ENCODE peak calls at places on chromosomes 2 and 18, in four cellular contexts. F, H, Y and L are unnamed samples.

GRCh38 chr2:43050866-43051265 is 175.5 kb downstream of the ZFP36L2 start:
- DNase-seq in F (no peak), H (no peak), Y (no peak), L (no peak)

GRCh38 chr2:109482371-109482841 is 131.4 kb downstream of the SEPTIN10 start:
- DNase-seq in H (no peak), Y (no peak), F (no peak), L (no peak)

GRCh38 chr2:112185131-112185530 is 46.9 kb downstream of the FBLN7 start:
- DNase-seq in F (no peak), Y (no peak), H (no peak), L (no peak)

GRCh38 chr2:9416962-9417316 is 6.4 kb downstream of the ITGB1BP1 start:
- DNase-seq in H (no peak), F (no peak), Y (no peak), L (no peak)

GRCh38 chr2:22634167-22634566 is 750.8 kb upstream of the KLHL29 start:
- DNase-seq in Y (no peak), F (no peak), H (no peak), L (no peak)

GRCh38 chr2:241065355-241065803 is 36.7 kb downstream of the MTERF4 start:
- DNase-seq in Y (no peak), F (no peak), H (no peak), L (peak; percentile 27)

GRCh38 chr2:237464757-237465391 is 22.2 kb upstream of the MLPH start:
- DNase-seq in H (no peak), Y (no peak), F (no peak), L (no peak)

GRCh38 chr2:128579825-128580224 is 261.2 kb upstream of the HS6ST1 start:
- DNase-seq in F (no peak), Y (no peak), H (no peak), L (no peak)

GRCh38 chr2:11933854-11934253 is 187.4 kb downstream of the LPIN1 start:
- DNase-seq in F (no peak), Y (no peak), H (peak; percentile 43), L (no peak)

GRCh38 chr18:26307161-26307773 is 81.0 kb downstream of the TAF4B start:
- DNase-seq in F (no peak), Y (peak; percentile 35), H (peak; percentile 24), L (peak; percentile 44)

GRCh38 chr2:40256649-40257048 is 195.2 kb downstream of the SLC8A1 start:
- DNase-seq in F (peak; percentile 51), Y (peak; percentile 12), H (no peak), L (no peak)

GRCh38 chr2:239285071-239285931 is 115.5 kb downstream of the HDAC4 start:
- DNase-seq in H (no peak), Y (peak; percentile 54), F (no peak), L (peak; percentile 37)

GRCh38 chr18:76467371-76468190 is 27.5 kb downstream of the ZNF516 start:
- DNase-seq in Y (no peak), H (no peak), F (no peak), L (no peak)

GRCh38 chr2:182732736-182733135 is 16.7 kb downstream of the DNAJC10 start:
- DNase-seq in Y (no peak), H (no peak), F (no peak), L (no peak)

GRCh38 chr2:235978022-235978421 is 190.2 kb downstream of the GBX2 start:
- DNase-seq in H (no peak), Y (no peak), F (no peak), L (no peak)

GRCh38 chr2:133452561-133452960 is 115.7 kb downstream of the NCKAP5 start:
- DNase-seq in Y (no peak), F (no peak), H (no peak), L (no peak)

GRCh38 chr2:1460851-1461418 is 47.7 kb downstream of the TPO start:
- DNase-seq in H (no peak), F (no peak), Y (no peak), L (no peak)

GRCh38 chr2:42430188-42430587 is 63.6 kb downstream of the KCNG3 start:
- DNase-seq in F (no peak), Y (no peak), H (no peak), L (no peak)

GRCh38 chr2:99680946-99681345 is 191.1 kb upstream of the REV1 start:
- DNase-seq in F (no peak), H (no peak), Y (no peak), L (no peak)

DNA sequence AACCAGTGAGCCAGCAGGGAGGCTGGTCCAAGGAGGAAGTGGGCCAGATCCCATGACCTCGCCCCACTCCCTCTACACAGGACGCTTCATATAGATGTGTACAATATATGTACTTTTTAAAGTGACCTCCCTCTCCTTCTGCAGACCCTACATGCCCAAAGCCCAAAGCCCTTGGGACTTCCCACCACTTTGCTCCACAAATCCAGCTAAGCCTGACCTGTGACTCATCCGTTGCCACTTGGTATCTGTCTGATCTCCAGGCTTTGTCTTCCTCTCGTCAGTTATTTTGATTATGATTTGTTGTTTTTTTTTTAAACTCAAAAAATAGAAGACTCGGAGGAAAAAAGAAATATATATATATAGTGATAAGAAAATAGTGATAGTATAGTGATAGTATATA is 470.8 kb downstream of the KCNJ3 start:
- DNase-seq in F (no peak), Y (no peak), H (no peak), L (no peak)
- TF ChIP-seq HDAC6 in F (no peak), Y (no peak), H (no peak), L (no peak)

DNA sequence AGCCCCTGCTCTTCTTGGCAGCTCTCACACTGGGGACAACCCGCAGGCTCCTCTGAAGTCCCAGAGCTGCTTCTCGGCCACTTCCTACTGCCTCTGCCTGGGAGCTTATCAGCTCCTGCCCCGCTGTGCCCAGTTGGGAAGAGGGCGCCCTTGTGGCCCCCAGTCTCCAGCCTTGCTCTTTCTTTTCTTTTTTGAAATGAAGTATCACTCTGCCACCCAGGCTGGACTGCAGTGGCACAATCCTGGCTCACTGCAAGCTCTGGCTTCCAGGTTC is 20.6 kb upstream of the ALPI start:
- DNase-seq in Y (no peak), F (no peak), H (no peak), L (no peak)
- TF ChIP-seq JUND in Y (no peak), F (no peak), H (no peak), L (no peak)

GRCh38 chr18:57959278-57959677 is 84.7 kb upstream of the NEDD4L start:
- DNase-seq in H (no peak), Y (peak; percentile 66), F (no peak), L (no peak)
- TF ChIP-seq HDAC6 in H (no peak), Y (no peak), F (no peak), L (no peak)

DNA sequence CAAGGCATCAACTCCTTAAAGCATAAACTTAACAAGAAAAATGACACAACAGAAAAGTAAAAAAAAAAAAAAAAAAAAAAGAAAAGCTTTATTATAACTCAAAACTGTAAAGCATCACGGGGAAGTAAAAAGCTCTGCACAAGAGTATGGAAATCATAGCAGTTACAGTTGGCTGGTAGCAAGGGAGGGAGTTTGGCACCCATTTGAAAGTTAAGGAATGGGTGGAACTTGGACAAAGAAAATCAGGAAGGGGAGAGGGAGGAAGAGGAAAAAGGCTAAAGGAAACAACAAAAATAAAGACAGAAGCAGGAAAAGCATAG is 8.6 kb downstream of the KLF7 start:
- DNase-seq in H (no peak), F (no peak), Y (no peak), L (no peak)
- TF ChIP-seq JUND in H (no peak), F (no peak), Y (no peak), L (no peak)

DNA sequence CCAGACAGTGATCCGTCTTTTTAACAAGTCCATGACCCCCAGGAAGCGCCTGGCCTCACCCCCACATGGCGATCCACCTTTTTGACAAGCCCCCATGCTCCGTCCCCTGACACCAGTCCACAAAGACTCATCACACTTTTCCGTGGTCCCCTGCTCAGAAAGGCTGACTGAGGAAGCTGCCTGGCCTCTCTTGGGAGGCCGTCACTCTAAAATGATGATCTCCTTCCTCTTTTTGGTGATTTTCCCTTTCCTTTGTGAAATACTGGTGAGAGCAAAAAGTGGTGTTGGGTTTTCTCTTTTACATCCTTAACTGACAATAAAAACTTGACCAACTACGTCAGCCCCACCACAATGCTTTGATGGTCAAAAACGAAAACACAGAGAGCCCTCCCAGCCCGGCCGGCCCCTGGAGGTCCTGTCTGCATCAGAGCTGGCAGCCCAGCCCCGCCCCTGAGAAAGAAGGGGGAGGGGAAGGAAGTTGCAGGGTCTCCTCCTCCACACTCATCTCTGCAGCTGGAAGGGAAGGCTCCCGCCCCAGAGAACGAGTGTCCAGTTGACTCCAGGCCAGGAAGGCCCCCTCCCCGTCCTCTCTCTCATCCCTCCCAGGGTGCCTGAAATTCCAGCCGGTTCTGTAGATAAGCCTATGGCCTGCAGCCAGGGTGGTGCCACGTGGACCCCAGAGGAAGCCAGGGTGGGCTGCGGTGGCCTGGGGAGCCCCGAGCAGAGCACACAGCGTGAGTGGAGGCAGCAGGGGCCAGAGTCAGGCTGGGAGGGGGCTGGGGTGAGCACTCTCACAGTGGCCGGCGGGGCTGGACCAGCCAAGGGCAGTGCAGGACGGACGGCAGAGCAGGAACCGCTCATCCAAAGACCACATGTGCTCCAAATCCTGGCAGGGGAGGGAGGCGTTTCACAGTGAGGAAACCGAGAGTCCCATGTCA is 19.9 kb downstream of the BIN1 start:
- DNase-seq in Y (no peak), F (no peak), H (peak; percentile 81), L (peak; percentile 72)
- TF ChIP-seq HDAC6 in Y (no peak), F (no peak), H (no peak), L (no peak)

GRCh38 chr18:35467624-35468016 is 30.1 kb downstream of the INO80C start:
- DNase-seq in F (no peak), H (peak; percentile 19), Y (no peak), L (no peak)
- TF ChIP-seq JUND in F (no peak), H (no peak), Y (no peak), L (no peak)